ENCODE peak calls at places on chromosomes 7 and 10, in ten cellular contexts. W is WTC11, T is omental fat pad, L is fibroblast of pulmonary artery, O is Caco-2, M is HL-60, Z is MCF 10A, F is spleen, R is ovary, X is cardiac muscle cell. Q is an unnamed sample.

GRCh38 chr7:26949319-26949718 is 84.9 kb upstream of the SKAP2 start:
- DNase-seq in M (no peak), Z (no peak), R (no peak), F (no peak), O (no peak), W (no peak), L (no peak), T (no peak), X (no peak), Q (no peak)

GRCh38 chr7:157907998-157908782 is 571.4 kb downstream of the DNAJB6 start:
- DNase-seq in X (no peak), F (no peak), O (no peak), M (no peak), L (no peak), R (no peak), W (no peak), Z (peak; percentile 13), T (no peak), Q (no peak)

GRCh38 chr7:4282434-4283223 is 399.5 kb upstream of the FOXK1 start:
- DNase-seq in M (no peak), R (no peak), O (no peak), F (peak; percentile 30), Z (peak; percentile 95), X (no peak), T (no peak), W (no peak), L (no peak), Q (no peak)

GRCh38 chr7:19177269-19177668 is 32.0 kb upstream of the FERD3L start:
- DNase-seq in M (no peak), F (no peak), X (no peak), T (no peak), R (no peak), L (no peak), O (peak; percentile 32), W (no peak), Z (peak; percentile 1), Q (no peak)

GRCh38 chr10:14118953-14119352 is 211.8 kb downstream of the FRMD4A start:
- DNase-seq in T (no peak), F (no peak), Z (peak; percentile 16), X (no peak), W (no peak), O (no peak), M (no peak), L (no peak), R (no peak), Q (no peak)

GRCh38 chr10:132783865-132784581 is 1.9 kb downstream of the NKX6-2 start:
- DNase-seq in X (no peak), W (peak; percentile 42), O (no peak), Z (no peak), M (no peak), F (no peak), T (no peak), L (no peak), R (no peak), Q (no peak)

GRCh38 chr7:82975811-82976468 is 186.7 kb downstream of the PCLO start:
- DNase-seq in Z (peak; percentile 6), X (no peak), T (no peak), F (no peak), W (no peak), M (no peak), L (no peak), R (no peak), O (no peak), Q (no peak)

GRCh38 chr10:69318087-69318996 is 40.0 kb downstream of the HK1 start:
- DNase-seq in F (peak; percentile 99), M (peak; percentile 83), X (peak; percentile 87), R (peak; percentile 87), O (peak; percentile 92), Z (peak; percentile 88), L (peak; percentile 77), T (no peak), W (peak; percentile 89), Q (peak; percentile 90)

GRCh38 chr7:17456541-17456940 is 158.1 kb downstream of the AHR start:
- DNase-seq in F (no peak), O (no peak), T (no peak), M (no peak), R (no peak), W (no peak), Z (no peak), L (peak; percentile 29), X (no peak), Q (no peak)

GRCh38 chr7:130151591-130152269 is 53.5 kb downstream of the TMEM209 start:
- DNase-seq in T (no peak), M (peak; percentile 53), X (peak; percentile 64), L (peak; percentile 38), Z (peak; percentile 11), F (no peak), O (no peak), R (no peak), W (no peak), Q (no peak)

GRCh38 chr7:44547536-44548221 is 6.5 kb upstream of the NPC1L1 start:
- DNase-seq in W (no peak), M (no peak), F (no peak), T (no peak), O (no peak), R (no peak), Z (peak; percentile 24), L (peak; percentile 8), X (peak; percentile 23), Q (no peak)

DNA sequence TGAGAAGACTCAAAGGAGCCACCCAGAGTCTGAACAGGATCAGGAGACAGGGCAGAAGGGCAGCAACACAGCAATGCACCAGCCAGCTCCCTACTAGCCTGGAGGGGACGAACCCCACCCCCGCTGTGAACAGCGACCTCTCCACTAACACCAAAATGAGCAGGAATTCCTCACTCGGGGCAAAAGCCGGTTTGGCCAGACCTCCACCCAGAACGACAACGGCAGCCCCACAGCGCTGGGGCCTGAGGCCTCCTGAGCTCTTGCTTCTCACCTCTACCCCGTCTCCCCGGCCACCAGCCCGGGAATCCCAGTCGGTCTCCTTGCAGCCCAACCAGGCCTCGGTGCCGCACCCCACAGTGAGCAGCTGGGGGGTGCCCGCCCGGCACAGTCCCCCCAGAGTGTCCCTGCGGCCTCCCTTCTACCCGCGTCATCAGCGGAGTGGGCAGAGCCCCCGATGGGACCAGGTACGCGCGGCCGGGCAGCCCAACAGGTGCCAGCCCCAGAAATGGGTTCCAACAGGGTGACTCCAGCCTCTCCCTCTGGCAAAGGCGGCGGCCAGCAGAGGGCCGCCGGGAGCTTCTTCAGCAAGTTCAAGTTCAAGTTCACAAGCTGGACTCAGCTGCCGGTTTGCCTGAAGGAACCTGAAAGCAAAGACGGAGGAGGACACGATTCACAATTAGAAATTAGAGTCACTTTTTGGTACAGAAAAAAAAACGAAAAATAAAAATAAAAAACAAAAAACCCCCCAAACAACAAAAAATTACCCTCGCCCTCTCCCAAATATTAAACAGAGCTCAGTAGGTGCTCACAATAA is 129.0 kb downstream of the MARCHF5 start:
- DNase-seq in F (peak; percentile 77), M (no peak), T (no peak), O (no peak), X (peak; percentile 63), Z (no peak), L (peak; percentile 56), W (peak; percentile 63), R (peak; percentile 59), Q (no peak)
- TF ChIP-seq CTCF in F (peak; percentile 27), M (no peak), T (no peak), O (no peak), X (peak; percentile 67), Z (no peak), L (peak; percentile 57), W (no peak), R (no peak), Q (no peak)

GRCh38 chr7:122143751-122144711 is at the start of gene AASS:
- DNase-seq in Z (peak; percentile 97), F (peak; percentile 95), R (peak; percentile 99), O (peak; percentile 93), X (peak; percentile 98), T (peak; percentile 91), L (peak; percentile 97), W (peak; percentile 97), M (peak; percentile 5), Q (peak; percentile 91)
- TF ChIP-seq CTCF in Z (no peak), F (no peak), R (no peak), O (no peak), X (peak; percentile 14), T (no peak), L (no peak), W (no peak), M (no peak), Q (no peak)

DNA sequence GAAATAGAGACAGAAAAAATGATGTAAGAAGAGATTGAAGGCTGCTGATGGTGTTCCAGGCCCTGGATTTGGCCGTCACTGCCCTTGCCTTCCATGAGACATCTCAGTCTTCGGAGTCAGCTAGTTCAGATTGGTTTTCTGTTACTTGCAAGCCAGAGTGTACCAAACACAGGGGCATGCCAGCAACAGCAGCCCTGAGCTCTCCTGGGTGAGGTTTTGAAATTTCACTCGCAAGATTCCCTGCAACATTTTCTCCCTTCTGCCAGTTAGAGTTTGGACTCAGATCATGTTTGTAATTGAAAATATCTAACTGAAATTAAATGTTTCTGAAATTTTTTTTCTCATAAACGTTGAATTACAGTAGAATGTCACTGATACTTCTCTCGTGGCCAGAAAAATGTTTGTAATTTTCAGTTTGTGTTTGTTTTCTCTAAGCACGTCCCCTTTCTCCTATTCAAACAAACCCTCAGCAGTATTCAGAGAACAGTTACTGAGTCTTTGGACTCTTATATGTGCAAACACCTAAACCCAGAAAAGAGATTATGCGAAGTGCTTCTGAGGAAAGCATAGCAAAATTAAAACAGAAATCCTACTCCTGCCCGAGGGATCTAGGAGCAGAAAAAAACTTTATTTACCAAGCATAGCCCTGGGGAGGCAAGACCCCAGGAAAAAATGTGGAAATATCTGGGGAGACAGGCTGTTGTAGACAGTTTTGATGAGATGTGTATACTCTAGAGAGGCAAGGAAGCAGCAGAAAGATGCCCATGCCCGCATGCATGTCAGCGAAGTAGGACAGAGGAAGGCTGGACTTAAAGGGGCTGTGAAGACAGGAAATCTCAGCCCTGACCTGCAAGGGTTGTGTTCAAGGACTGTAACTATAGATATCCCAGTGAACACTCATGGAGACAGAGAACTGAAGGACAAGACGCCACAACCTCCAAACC is 43.0 kb upstream of the NAMPT start:
- DNase-seq in X (no peak), L (no peak), R (no peak), M (no peak), O (no peak), Z (no peak), F (no peak), W (no peak), T (no peak), Q (no peak)
- TF ChIP-seq CTCF in X (no peak), L (no peak), R (no peak), M (no peak), O (no peak), Z (no peak), F (no peak), W (no peak), T (no peak), Q (no peak)

GRCh38 chr7:2934211-2934731 is 90.2 kb upstream of the GNA12 start:
- DNase-seq in Z (peak; percentile 77), L (peak; percentile 80), X (peak; percentile 64), F (peak; percentile 61), O (no peak), T (no peak), R (peak; percentile 11), M (no peak), W (peak; percentile 13), Q (no peak)
- TF ChIP-seq CTCF in Z (peak; percentile 34), L (peak; percentile 8), X (no peak), F (no peak), O (no peak), T (no peak), R (no peak), M (no peak), W (no peak), Q (no peak)